ENCODE peak calls at places on chromosomes 6 and 20, in eight cellular contexts. Q is A549, O is OCI-LY7, P is omental fat pad, F is GM06990, N is MM.1S, H is heart left ventricle, A is fibroblast of pulmonary artery. S is an unnamed sample.

GRCh38 chr6:137353346-137353745 is 134.2 kb upstream of the IFNGR1 start:
- DNase-seq in F (peak), A (peak), Q (no peak), H (no peak), N (no peak), O (peak), P (no peak), S (no peak)

GRCh38 chr6:156873654-156874380 is 96.6 kb downstream of the ARID1B start:
- DNase-seq in A (no peak), F (no peak), Q (no peak), P (no peak), O (no peak), H (no peak), N (no peak), S (no peak)

GRCh38 chr6:160137989-160138835 is 16.6 kb downstream of the SLC22A1 start:
- DNase-seq in Q (peak), H (no peak), F (no peak), P (no peak), N (peak), A (peak), O (peak), S (peak)

GRCh38 chr20:62924567-62925419 is 1.5 kb downstream of the DIDO1 start:
- DNase-seq in H (no peak), A (peak), Q (peak), O (no peak), F (no peak), N (no peak), P (no peak), S (no peak)

GRCh38 chr6:161038229-161039003 is 46.8 kb downstream of the MAP3K4 start:
- DNase-seq in Q (peak), A (peak), F (peak), O (no peak), N (no peak), P (no peak), H (peak), S (peak)

GRCh38 chr6:24994812-24995211 is 59.1 kb upstream of the RIPOR2 start:
- DNase-seq in P (no peak), F (no peak), A (no peak), N (no peak), H (no peak), Q (no peak), O (no peak), S (no peak)

GRCh38 chr6:33170176-33171095 is 21.8 kb downstream of the COL11A2 start:
- DNase-seq in P (no peak), H (no peak), F (no peak), O (peak), Q (no peak), N (no peak), A (no peak), S (no peak)

GRCh38 chr6:106199998-106200397 is 113.9 kb downstream of the PRDM1 start:
- DNase-seq in A (peak), H (no peak), O (no peak), N (no peak), Q (no peak), P (no peak), F (no peak), S (no peak)

GRCh38 chr6:26420607-26421235 is 18.6 kb downstream of the BTN3A1 start:
- DNase-seq in P (no peak), N (peak), F (no peak), H (no peak), Q (peak), O (peak), A (peak), S (peak)

GRCh38 chr6:137830562-137830961 is 36.5 kb upstream of the TNFAIP3 start:
- DNase-seq in N (no peak), H (no peak), P (no peak), O (no peak), F (no peak), A (no peak), Q (no peak), S (no peak)

GRCh38 chr6:21831531-21832291 is 238.2 kb downstream of the SOX4 start:
- DNase-seq in O (no peak), N (no peak), F (no peak), A (peak), Q (no peak), H (no peak), P (no peak), S (no peak)

GRCh38 chr6:30939473-30939872 is 1.3 kb upstream of the MUCL3 start:
- DNase-seq in P (no peak), N (no peak), F (no peak), H (no peak), Q (no peak), A (no peak), O (no peak), S (no peak)

GRCh38 chr6:113397229-113397628 is 459.9 kb upstream of the MARCKS start:
- DNase-seq in N (no peak), F (no peak), Q (no peak), P (no peak), A (peak), H (no peak), O (no peak), S (no peak)

GRCh38 chr20:35360033-35360432 is 51.7 kb downstream of the UQCC1 start:
- DNase-seq in H (no peak), N (no peak), A (no peak), O (no peak), F (no peak), P (no peak), Q (no peak), S (no peak)

GRCh38 chr20:6831461-6831860 is 64.0 kb downstream of the BMP2 start:
- DNase-seq in P (no peak), H (no peak), A (no peak), Q (no peak), O (no peak), N (no peak), F (no peak), S (no peak)

GRCh38 chr20:47007826-47008655 is 113.4 kb downstream of the EYA2 start:
- DNase-seq in P (no peak), N (peak), Q (no peak), A (no peak), O (no peak), F (no peak), H (no peak), S (no peak)

GRCh38 chr6:14390805-14391204 is 273.2 kb downstream of the CD83 start:
- DNase-seq in F (no peak), O (no peak), H (no peak), A (no peak), Q (no peak), N (no peak), P (no peak), S (no peak)

GRCh38 chr6:35486005-35486925 is 10.6 kb downstream of the TEAD3 start:
- DNase-seq in Q (no peak), O (no peak), N (no peak), A (peak), P (no peak), H (no peak), F (no peak), S (no peak)

GRCh38 chr20:37479925-37480691 is 40.9 kb upstream of the NNAT start:
- DNase-seq in N (no peak), A (no peak), Q (no peak), O (no peak), F (no peak), P (no peak), H (no peak), S (no peak)

GRCh38 chr20:9485614-9486325 is 28.6 kb upstream of the LAMP5 start:
- DNase-seq in P (no peak), H (no peak), F (no peak), O (no peak), A (no peak), Q (no peak), N (no peak), S (no peak)

GRCh38 chr20:50367104-50367674 is 143.0 kb upstream of the PTPN1 start:
- DNase-seq in A (no peak), P (no peak), Q (no peak), N (no peak), H (no peak), F (no peak), O (no peak), S (no peak)

GRCh38 chr6:30005482-30005881 is 55.6 kb upstream of the POLR1H start:
- DNase-seq in F (no peak), Q (no peak), H (no peak), A (no peak), N (no peak), O (no peak), P (no peak), S (no peak)

GRCh38 chr6:33981861-33982260 is 164.0 kb downstream of the GRM4 start:
- DNase-seq in H (peak), N (no peak), P (no peak), O (no peak), Q (no peak), A (no peak), F (no peak), S (no peak)

GRCh38 chr20:21396045-21396893 is 1.1 kb downstream of the NKX2-4 start:
- DNase-seq in P (no peak), N (no peak), H (peak), F (no peak), A (no peak), Q (no peak), O (no peak), S (no peak)

GRCh38 chr20:58774214-58774613 is 76.5 kb downstream of the GNAS-AS1 start:
- DNase-seq in H (no peak), F (no peak), Q (no peak), N (no peak), O (no peak), P (no peak), A (no peak), S (no peak)

GRCh38 chr6:44257007-44257752 is at the start of gene SLC35B2:
- DNase-seq in P (no peak), H (peak), Q (peak), O (peak), F (peak), A (peak), N (peak), S (peak)

GRCh38 chr6:44258921-44259320 is 1.6 kb upstream of the SLC35B2 start:
- DNase-seq in F (no peak), H (no peak), A (no peak), O (no peak), N (no peak), P (no peak), Q (no peak), S (no peak)

GRCh38 chr6:44258325-44258863 is 1.1 kb upstream of the SLC35B2 start:
- DNase-seq in P (no peak), F (no peak), Q (no peak), A (no peak), H (no peak), N (no peak), O (no peak), S (no peak)

GRCh38 chr6:44256291-44257006 is 879 bp downstream of the SLC35B2 start:
- DNase-seq in P (no peak), A (no peak), Q (no peak), H (no peak), O (no peak), N (peak), F (peak), S (no peak)

GRCh38 chr6:44257753-44258324 is 511 bp upstream of the SLC35B2 start:
- DNase-seq in Q (no peak), A (no peak), O (no peak), H (no peak), P (no peak), F (no peak), N (no peak), S (peak)
- TF ChIP-seq CTCF in Q (no peak), A (no peak), O (peak), H (peak), P (no peak), F (peak), N (no peak), S (no peak)

GRCh38 chr6:144364208-144364718 is 79.1 kb downstream of the UTRN start:
- DNase-seq in P (no peak), F (no peak), A (no peak), N (no peak), O (no peak), Q (no peak), H (no peak), S (no peak)
- TF ChIP-seq CTCF in P (no peak), F (no peak), A (no peak), N (no peak), O (no peak), Q (no peak), H (no peak), S (no peak)

GRCh38 chr6:3370361-3371221 is 86.3 kb downstream of the SLC22A23 start:
- DNase-seq in N (peak), A (no peak), H (no peak), F (no peak), Q (no peak), P (no peak), O (no peak), S (no peak)

GRCh38 chr6:3371222-3371949 is 85.5 kb downstream of the SLC22A23 start:
- DNase-seq in A (no peak), N (no peak), P (no peak), Q (no peak), F (no peak), H (no peak), O (no peak), S (no peak)

GRCh38 chr6:3373597-3374203 is 83.2 kb downstream of the SLC22A23 start:
- DNase-seq in N (no peak), H (no peak), F (no peak), O (no peak), A (no peak), P (no peak), Q (no peak), S (no peak)

GRCh38 chr6:3372912-3373554 is 83.8 kb downstream of the SLC22A23 start:
- DNase-seq in A (no peak), P (no peak), O (no peak), F (no peak), N (no peak), Q (peak), H (no peak), S (no peak)

DNA sequence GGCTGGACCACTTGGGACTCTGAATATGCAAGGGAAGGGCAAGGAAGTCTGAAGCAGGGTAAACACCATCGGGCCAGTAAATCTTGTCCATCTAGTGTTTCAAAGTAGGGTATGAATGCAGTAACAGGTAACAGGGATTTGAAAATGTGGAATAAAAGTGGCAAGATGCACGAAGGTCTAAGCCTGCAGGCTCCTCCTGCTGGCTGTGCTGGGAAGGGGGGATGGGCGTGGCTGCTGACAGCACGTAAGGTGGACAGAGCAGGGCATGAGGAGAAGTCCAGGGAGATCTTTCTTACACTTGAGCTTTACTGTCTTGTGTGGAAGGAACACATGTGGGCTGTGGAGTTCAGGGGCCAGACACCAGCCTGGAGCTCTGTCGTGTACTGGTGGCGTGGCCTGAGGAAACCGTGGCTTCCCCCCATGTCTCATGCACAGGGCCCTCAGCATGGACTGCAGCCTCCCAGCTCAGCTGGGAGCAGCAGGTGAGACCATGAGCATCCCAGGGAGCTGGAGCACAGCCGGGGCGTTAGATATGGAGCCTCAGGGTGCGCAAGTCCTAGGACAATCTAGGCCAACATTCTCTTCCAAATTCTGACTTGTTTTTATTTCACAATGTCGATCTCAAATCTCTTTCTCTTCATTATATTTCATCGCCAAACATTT is 84.5 kb downstream of the SLC22A23 start:
- DNase-seq in A (no peak), F (no peak), N (no peak), Q (no peak), O (no peak), H (no peak), P (no peak), S (no peak)
- TF ChIP-seq CTCF in A (peak), F (no peak), N (no peak), Q (no peak), O (peak), H (no peak), P (no peak), S (no peak)

DNA sequence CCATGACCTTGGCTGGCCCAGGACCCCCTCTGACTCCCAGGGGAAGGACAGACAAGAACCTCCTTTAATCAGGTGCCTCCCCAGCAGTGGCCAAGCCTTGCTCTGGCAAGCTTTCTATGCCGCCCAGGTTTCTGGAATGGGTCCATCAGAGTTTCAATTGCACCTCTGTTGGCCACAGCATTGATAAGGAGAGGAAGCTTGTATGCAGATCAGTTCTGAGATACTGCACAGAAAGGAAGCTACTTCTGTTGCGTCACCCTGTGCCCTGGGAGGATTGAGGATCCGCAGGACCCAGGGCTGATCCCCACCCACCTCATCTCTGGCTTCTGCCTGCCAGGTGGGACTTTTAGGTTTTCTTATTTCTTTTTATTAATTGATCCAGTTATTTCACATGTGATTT is 167.2 kb downstream of the TFAP2C start:
- DNase-seq in A (no peak), P (no peak), F (no peak), N (no peak), Q (no peak), H (no peak), O (no peak), S (no peak)
- TF ChIP-seq CTCF in A (no peak), P (no peak), F (no peak), N (no peak), Q (no peak), H (no peak), O (no peak), S (no peak)

GRCh38 chr6:44152109-44152461 is 6.5 kb upstream of the CAPN11 start:
- DNase-seq in A (no peak), Q (no peak), O (no peak), H (no peak), N (no peak), P (no peak), F (no peak), S (no peak)
- TF ChIP-seq CTCF in A (no peak), Q (no peak), O (peak), H (no peak), N (no peak), P (no peak), F (no peak), S (no peak)

GRCh38 chr20:53262294-53262840 is 290.2 kb downstream of the TSHZ2 start:
- DNase-seq in Q (no peak), N (no peak), O (no peak), P (no peak), A (no peak), F (no peak), H (no peak), S (no peak)

GRCh38 chr20:53260591-53260990 is 288.4 kb downstream of the TSHZ2 start:
- DNase-seq in H (no peak), F (no peak), O (no peak), N (no peak), P (no peak), A (no peak), Q (no peak), S (no peak)

GRCh38 chr20:53255102-53255710 is 283.0 kb downstream of the TSHZ2 start:
- DNase-seq in Q (no peak), P (no peak), N (no peak), O (no peak), A (no peak), F (no peak), H (no peak), S (no peak)

GRCh38 chr20:53260168-53260567 is 288.0 kb downstream of the TSHZ2 start:
- DNase-seq in Q (no peak), P (no peak), F (no peak), A (no peak), O (no peak), H (no peak), N (no peak), S (no peak)

GRCh38 chr20:53258741-53259140 is 286.6 kb downstream of the TSHZ2 start:
- DNase-seq in F (no peak), O (no peak), H (no peak), N (no peak), P (no peak), Q (no peak), A (no peak), S (no peak)
- TF ChIP-seq CTCF in F (no peak), O (no peak), H (no peak), N (no peak), P (no peak), Q (no peak), A (no peak), S (no peak)